ENCODE peak calls at places on chromosomes 11 and 22, in four cellular contexts. One of them, this sample, is unnamed.

GRCh38 chr22:43812149-43812842 is at the start of gene EFCAB6:
- DNase-seq in NCI-H460: peak
- DNase-seq in GM19239: peak
- DNase-seq in kidney glomerular epithelial cell: peak
- DNase-seq in this sample: peak

GRCh38 chr22:24423519-24424000 is 3.8 kb upstream of the ADORA2A start:
- DNase-seq in kidney glomerular epithelial cell: peak
- DNase-seq in GM19239: peak
- DNase-seq in NCI-H460: peak
- DNase-seq in this sample: peak

GRCh38 chr11:96114178-96115070 is 190.5 kb upstream of the MTMR2 start:
- DNase-seq in GM19239: no peak
- DNase-seq in kidney glomerular epithelial cell: no peak
- DNase-seq in NCI-H460: no peak
- DNase-seq in this sample: no peak

GRCh38 chr11:104705475-104706195 is 192.6 kb downstream of the CASP12 start:
- DNase-seq in NCI-H460: no peak
- DNase-seq in GM19239: peak
- DNase-seq in kidney glomerular epithelial cell: no peak
- DNase-seq in this sample: no peak

GRCh38 chr11:62402226-62402625 is 16.6 kb upstream of the SCGB1A1 start:
- DNase-seq in GM19239: no peak
- DNase-seq in kidney glomerular epithelial cell: no peak
- DNase-seq in NCI-H460: no peak
- DNase-seq in this sample: no peak

GRCh38 chr11:118536726-118537125 is 5.7 kb downstream of the TMEM25 start:
- DNase-seq in NCI-H460: no peak
- DNase-seq in GM19239: no peak
- DNase-seq in kidney glomerular epithelial cell: no peak
- DNase-seq in this sample: no peak

GRCh38 chr11:92978226-92979111 is 9.0 kb downstream of the MTNR1B start:
- DNase-seq in GM19239: no peak
- DNase-seq in NCI-H460: no peak
- DNase-seq in kidney glomerular epithelial cell: no peak
- DNase-seq in this sample: no peak

GRCh38 chr22:22721681-22722309 is 77.4 kb downstream of the GGTLC2 start:
- DNase-seq in GM19239: no peak
- DNase-seq in NCI-H460: no peak
- DNase-seq in kidney glomerular epithelial cell: peak
- DNase-seq in this sample: no peak

GRCh38 chr22:29074276-29074625 is 1.4 kb downstream of the KREMEN1 start:
- DNase-seq in GM19239: no peak
- DNase-seq in kidney glomerular epithelial cell: no peak
- DNase-seq in NCI-H460: no peak
- DNase-seq in this sample: no peak

GRCh38 chr22:42931421-42932196 is 74.5 kb upstream of the ARFGAP3 start:
- DNase-seq in GM19239: peak
- DNase-seq in kidney glomerular epithelial cell: no peak
- DNase-seq in NCI-H460: no peak
- DNase-seq in this sample: no peak

GRCh38 chr11:61163714-61164609 is 2.7 kb upstream of the VPS37C start:
- DNase-seq in GM19239: no peak
- DNase-seq in NCI-H460: no peak
- DNase-seq in kidney glomerular epithelial cell: no peak
- DNase-seq in this sample: no peak

GRCh38 chr11:84899740-84900139 is 727.4 kb downstream of the DLG2 start:
- DNase-seq in kidney glomerular epithelial cell: peak
- DNase-seq in NCI-H460: peak
- DNase-seq in GM19239: no peak
- DNase-seq in this sample: no peak

GRCh38 chr11:46755962-46756361 is 36.9 kb downstream of the F2 start:
- DNase-seq in GM19239: no peak
- DNase-seq in NCI-H460: no peak
- DNase-seq in kidney glomerular epithelial cell: no peak
- DNase-seq in this sample: no peak

GRCh38 chr11:121889931-121890330 is 226.1 kb downstream of the BLID start:
- DNase-seq in GM19239: no peak
- DNase-seq in kidney glomerular epithelial cell: no peak
- DNase-seq in NCI-H460: no peak
- DNase-seq in this sample: no peak

GRCh38 chr11:79493555-79494171 is 52.8 kb upstream of the TENM4 start:
- DNase-seq in kidney glomerular epithelial cell: peak
- DNase-seq in GM19239: peak
- DNase-seq in NCI-H460: peak
- DNase-seq in this sample: peak

GRCh38 chr22:22609271-22609670 is 35.1 kb upstream of the GGTLC2 start:
- DNase-seq in GM19239: no peak
- DNase-seq in NCI-H460: no peak
- DNase-seq in kidney glomerular epithelial cell: no peak
- DNase-seq in this sample: no peak

GRCh38 chr11:33622231-33622630 is 78.4 kb downstream of the C11orf91 start:
- DNase-seq in NCI-H460: no peak
- DNase-seq in GM19239: no peak
- DNase-seq in kidney glomerular epithelial cell: no peak
- DNase-seq in this sample: no peak

GRCh38 chr11:27124514-27125264 is 84.1 kb downstream of the BBOX1 start:
- DNase-seq in NCI-H460: no peak
- DNase-seq in kidney glomerular epithelial cell: peak
- DNase-seq in GM19239: no peak
- DNase-seq in this sample: no peak

GRCh38 chr11:41878158-41878557 is 418.7 kb upstream of the LRRC4C start:
- DNase-seq in GM19239: no peak
- DNase-seq in kidney glomerular epithelial cell: no peak
- DNase-seq in NCI-H460: no peak
- DNase-seq in this sample: no peak

GRCh38 chr11:69708731-69709401 is 5.0 kb upstream of the FGF19 start:
- DNase-seq in GM19239: no peak
- DNase-seq in kidney glomerular epithelial cell: no peak
- DNase-seq in NCI-H460: no peak
- DNase-seq in this sample: no peak

GRCh38 chr11:106087815-106088435 is 10.5 kb downstream of the AASDHPPT start:
- DNase-seq in GM19239: no peak
- DNase-seq in kidney glomerular epithelial cell: peak
- DNase-seq in NCI-H460: peak
- DNase-seq in this sample: no peak

GRCh38 chr11:11976476-11977187 is 31.8 kb downstream of the DKK3 start:
- DNase-seq in NCI-H460: no peak
- DNase-seq in GM19239: no peak
- DNase-seq in kidney glomerular epithelial cell: no peak
- DNase-seq in this sample: no peak